ENCODE peak calls at places on chromosome 17, in five cellular contexts. B, I, C, U and X are unnamed samples.

GRCh38 chr17:74960739-74961342 is 11.7 kb downstream of the HID1 start:
- DNase-seq in C (no peak), U (no peak), I (no peak), B (no peak), X (peak; percentile 35)

GRCh38 chr17:79485991-79486390 is 124.9 kb downstream of the RBFOX3 start:
- DNase-seq in C (no peak), B (no peak), I (no peak), U (no peak), X (no peak)

GRCh38 chr17:30271102-30271501 is 20.6 kb downstream of the BLMH start:
- DNase-seq in C (no peak), U (no peak), B (no peak), I (no peak), X (no peak)

GRCh38 chr17:58331815-58332719 is 3.5 kb upstream of the TSPOAP1 start:
- DNase-seq in C (peak; percentile 53), B (peak; percentile 84), U (peak; percentile 77), I (peak; percentile 52), X (no peak)

GRCh38 chr17:57946798-57947358 is 8.3 kb downstream of the CUEDC1 start:
- DNase-seq in U (peak; percentile 83), B (peak; percentile 63), C (peak; percentile 24), I (no peak), X (peak; percentile 62)

GRCh38 chr17:46072998-46073397 is 73.9 kb downstream of the STH start:
- DNase-seq in C (no peak), I (no peak), B (no peak), U (no peak), X (no peak)

GRCh38 chr17:13584701-13585080 is 17.0 kb downstream of the HS3ST3A1 start:
- DNase-seq in I (no peak), B (no peak), C (no peak), U (no peak), X (no peak)

GRCh38 chr17:51006601-51007000 is 114.1 kb downstream of the SPAG9 start:
- DNase-seq in I (no peak), U (no peak), C (no peak), B (no peak), X (no peak)

GRCh38 chr17:76121932-76122383 is 18.4 kb upstream of the EXOC7 start:
- DNase-seq in C (peak; percentile 43), I (no peak), B (peak; percentile 57), U (no peak), X (peak; percentile 75)

GRCh38 chr17:73199751-73200317 is 7.0 kb downstream of the COG1 start:
- DNase-seq in C (no peak), U (no peak), I (no peak), B (no peak), X (no peak)

GRCh38 chr17:2701161-2701995 is 10.2 kb downstream of the CLUH start:
- DNase-seq in U (peak; percentile 22), I (no peak), C (no peak), B (peak; percentile 60), X (no peak)

GRCh38 chr17:66549731-66550207 is 247.4 kb downstream of the PRKCA start:
- DNase-seq in C (no peak), U (no peak), I (no peak), B (no peak), X (no peak)

GRCh38 chr17:67378444-67379250 is 1.6 kb downstream of the PITPNC1 start:
- DNase-seq in I (peak; percentile 13), U (peak; percentile 55), C (peak; percentile 81), B (peak; percentile 91), X (peak; percentile 93)

GRCh38 chr17:35616506-35616905 is 29.4 kb downstream of the AP2B1 start:
- DNase-seq in U (no peak), C (no peak), B (no peak), I (no peak), X (no peak)

GRCh38 chr17:82636626-82637598 is 11.3 kb downstream of the WDR45B start:
- DNase-seq in B (no peak), I (no peak), C (no peak), U (peak; percentile 54), X (peak; percentile 88)

GRCh38 chr17:32876414-32877163 is at the start of gene MYO1D:
- DNase-seq in I (peak; percentile 21), B (peak; percentile 59), C (peak; percentile 46), U (peak; percentile 85), X (peak; percentile 88)

GRCh38 chr17:63698886-63699637 is 863 bp downstream of the LIMD2 start:
- DNase-seq in C (peak; percentile 25), B (peak; percentile 73), U (no peak), I (no peak), X (no peak)

GRCh38 chr17:67218385-67218950 is 26.5 kb downstream of the HELZ start:
- DNase-seq in C (no peak), B (no peak), I (no peak), U (no peak), X (no peak)

GRCh38 chr17:58756246-58757161 is 850 bp downstream of the PPM1E start:
- DNase-seq in I (no peak), U (no peak), B (no peak), C (peak; percentile 26), X (peak; percentile 38)

GRCh38 chr17:79459846-79460245 is 151.0 kb downstream of the RBFOX3 start:
- DNase-seq in I (no peak), C (no peak), U (no peak), B (no peak), X (no peak)

GRCh38 chr17:59327891-59328290 is 3.6 kb upstream of the YPEL2 start:
- DNase-seq in C (no peak), I (no peak), B (no peak), U (no peak), X (no peak)

GRCh38 chr17:50961282-50962220 is 95.4 kb upstream of the TOB1 start:
- DNase-seq in U (no peak), B (no peak), C (no peak), I (no peak), X (no peak)

GRCh38 chr17:8405499-8406016 is 7.9 kb upstream of the RNF222 start:
- DNase-seq in B (no peak), U (no peak), I (no peak), C (no peak), X (no peak)